ENCODE peak calls at places on chromosomes 13 and 19, in five cellular contexts. Y is GM23248; F is GM04503; G is MCF 10A; X is activated T-cell treated with anti-CD3 and anti-CD28 coated beads, Interleukin-2, amount 50 U/mL, for 72 hours. C is an unnamed sample.

GRCh38 chr13:110910013-110910890 is 4.6 kb downstream of the ANKRD10 start:
- DNase-seq in Y (no peak), F (no peak), G (no peak), X (no peak), C (no peak)

GRCh38 chr19:14795078-14795721 is 16.8 kb upstream of the ADGRE2 start:
- DNase-seq in Y (no peak), F (no peak), G (peak), X (no peak), C (peak)

GRCh38 chr13:49098198-49098597 is 121.9 kb upstream of the MLNR start:
- DNase-seq in Y (peak), F (peak), G (peak), X (no peak), C (peak)

GRCh38 chr13:90047600-90047999 is 1299.9 kb upstream of the MIR17HG start:
- DNase-seq in Y (no peak), F (no peak), G (no peak), X (no peak), C (no peak)

GRCh38 chr19:18606281-18607221 is at the start of gene CRLF1:
- DNase-seq in Y (no peak), F (no peak), G (no peak), X (no peak), C (no peak)

GRCh38 chr13:110387451-110388140 is 80.5 kb downstream of the COL4A2 start:
- DNase-seq in Y (no peak), F (no peak), G (no peak), X (peak), C (no peak)

GRCh38 chr19:29287061-29287460 is 74.1 kb upstream of the UQCRFS1 start:
- DNase-seq in Y (no peak), F (no peak), G (no peak), X (no peak), C (no peak)

GRCh38 chr13:27822873-27823311 is 30.6 kb downstream of the GSX1 start:
- DNase-seq in Y (no peak), F (no peak), G (no peak), X (no peak), C (no peak)

GRCh38 chr13:39144941-39145533 is 106.8 kb downstream of the NHLRC3 start:
- DNase-seq in Y (peak), F (peak), G (peak), X (peak), C (peak)

GRCh38 chr19:50178320-50178719 is 15.2 kb upstream of the IZUMO2 start:
- DNase-seq in Y (no peak), F (no peak), G (no peak), X (no peak), C (no peak)